ENCODE peak calls at places on chromosomes 1 and 21, in ten cellular contexts. B, W, K, Y, J, H, G, U, F and V are unnamed samples.

GRCh38 chr1:156401681-156402081 is 32.7 kb downstream of the RHBG start:
- DNase-seq in B (no peak), W (no peak), K (no peak), Y (no peak), J (no peak), H (no peak), G (no peak), U (no peak), F (no peak), V (no peak)

GRCh38 chr1:157369808-157370521 is 182.3 kb downstream of the FCRL5 start:
- DNase-seq in B (no peak), W (peak; percentile 71), K (peak; percentile 40), Y (peak; percentile 70), J (no peak), H (peak; percentile 56), G (peak; percentile 76), U (no peak), F (peak; percentile 22), V (peak; percentile 40)

GRCh38 chr1:247914941-247915662 is 5.0 kb upstream of the OR2T8 start:
- DNase-seq in B (no peak), W (no peak), K (no peak), Y (no peak), J (no peak), H (no peak), G (no peak), U (no peak), F (peak; percentile 77), V (no peak)

GRCh38 chr1:52970149-52970548 is 43.1 kb downstream of the SCP2 start:
- DNase-seq in B (no peak), W (no peak), K (no peak), Y (peak; percentile 40), J (no peak), H (no peak), G (peak; percentile 34), U (no peak), F (no peak), V (peak; percentile 8)

GRCh38 chr1:218661411-218661810 is 316.3 kb downstream of the TGFB2 start:
- DNase-seq in B (no peak), W (no peak), K (no peak), Y (no peak), J (no peak), H (no peak), G (no peak), U (no peak), F (no peak), V (no peak)

GRCh38 chr21:25240974-25241373 is 366.3 kb downstream of the MRPL39 start:
- DNase-seq in B (no peak), W (no peak), K (no peak), Y (no peak), J (no peak), H (no peak), G (no peak), U (no peak), F (no peak), V (no peak)

GRCh38 chr1:212976586-212976985 is 26.2 kb downstream of the VASH2 start:
- DNase-seq in B (no peak), W (no peak), K (no peak), Y (no peak), J (no peak), H (no peak), G (no peak), U (no peak), F (no peak), V (no peak)

GRCh38 chr21:37711294-37711844 is 204.9 kb downstream of the KCNJ6 start:
- DNase-seq in B (no peak), W (no peak), K (no peak), Y (no peak), J (no peak), H (no peak), G (no peak), U (no peak), F (no peak), V (no peak)

GRCh38 chr1:224067621-224068457 is 46.1 kb upstream of the FBXO28 start:
- DNase-seq in B (no peak), W (no peak), K (peak; percentile 30), Y (no peak), J (no peak), H (no peak), G (peak; percentile 62), U (no peak), F (peak; percentile 88), V (no peak)